ENCODE peak calls at places on chromosomes 11 and 22, in nine cellular contexts. G is ACHN; W is stimulated activated CD4-positive, alpha-beta T cell treated with anti-CD3 and anti-CD28 coated beads, Interleukin-1b, Interleukin-23, amount 100 ng/mL, for 1 hour; I is GM12891; J is AML-193; R is B cell; D is EH; V is kidney epithelial cell; K is H54. C is an unnamed sample.

GRCh38 chr22:44392446-44392921 is 79.7 kb upstream of the SHISAL1 start:
- DNase-seq in G (no peak), W (no peak), I (no peak), J (no peak), R (no peak), D (no peak), V (no peak), K (no peak), C (peak)

GRCh38 chr11:105618343-105618955 is 8.6 kb downstream of the GRIA4 start:
- DNase-seq in G (no peak), W (no peak), I (no peak), J (no peak), R (no peak), D (no peak), V (no peak), K (no peak), C (no peak)

GRCh38 chr11:68460741-68461283 is at the start of gene PPP6R3:
- DNase-seq in G (no peak), W (no peak), I (no peak), J (no peak), R (no peak), D (no peak), V (no peak), K (no peak), C (no peak)

GRCh38 chr11:16091862-16092261 is 264.5 kb downstream of the SOX6 start:
- DNase-seq in G (no peak), W (no peak), I (no peak), J (no peak), R (no peak), D (no peak), V (no peak), K (no peak), C (no peak)

GRCh38 chr11:73750238-73750637 is 10.6 kb downstream of the RAB6A start:
- DNase-seq in G (no peak), W (no peak), I (no peak), J (no peak), R (no peak), D (no peak), V (no peak), K (no peak), C (no peak)

GRCh38 chr22:43110927-43111623 is 525 bp downstream of the BIK start:
- DNase-seq in G (no peak), W (peak), I (peak), J (no peak), R (no peak), D (no peak), V (no peak), K (no peak), C (no peak)

GRCh38 chr22:19940536-19941364 is 822 bp upstream of the COMT start:
- DNase-seq in G (no peak), W (no peak), I (no peak), J (no peak), R (no peak), D (peak), V (no peak), K (no peak), C (no peak)

GRCh38 chr11:45366196-45366595 is 80.1 kb upstream of the SYT13 start:
- DNase-seq in G (no peak), W (no peak), I (no peak), J (no peak), R (no peak), D (no peak), V (no peak), K (no peak), C (no peak)

GRCh38 chr22:45194686-45195085 is 31.0 kb downstream of the NUP50 start:
- DNase-seq in G (no peak), W (no peak), I (no peak), J (no peak), R (no peak), D (no peak), V (no peak), K (no peak), C (peak)

GRCh38 chr11:66639066-66639813 is 737 bp downstream of the RBM4 start:
- DNase-seq in G (peak), W (no peak), I (no peak), J (peak), R (no peak), D (peak), V (no peak), K (no peak), C (no peak)

GRCh38 chr22:42803454-42803853 is 53.6 kb downstream of the ARFGAP3 start:
- DNase-seq in G (no peak), W (no peak), I (no peak), J (no peak), R (no peak), D (no peak), V (no peak), K (no peak), C (peak)

GRCh38 chr11:111531687-111532364 is 8.7 kb upstream of the LAYN start:
- DNase-seq in G (peak), W (no peak), I (no peak), J (peak), R (no peak), D (peak), V (peak), K (no peak), C (no peak)

GRCh38 chr22:50505776-50506610 is 1.5 kb downstream of the LMF2 start:
- DNase-seq in G (no peak), W (no peak), I (no peak), J (no peak), R (no peak), D (no peak), V (no peak), K (no peak), C (no peak)

GRCh38 chr11:58006940-58007339 is 16.7 kb upstream of the OR9Q1 start:
- DNase-seq in G (peak), W (no peak), I (no peak), J (no peak), R (no peak), D (peak), V (no peak), K (peak), C (no peak)

GRCh38 chr11:31883435-31883834 is 72.3 kb upstream of the PAX6 start:
- DNase-seq in G (no peak), W (no peak), I (no peak), J (no peak), R (no peak), D (no peak), V (no peak), K (no peak), C (no peak)

GRCh38 chr11:117316197-117316961 is at the start of gene BACE1:
- DNase-seq in G (peak), W (no peak), I (no peak), J (no peak), R (no peak), D (peak), V (peak), K (peak), C (peak)

GRCh38 chr22:49788492-49788891 is 39.2 kb downstream of the BRD1 start:
- DNase-seq in G (no peak), W (no peak), I (no peak), J (no peak), R (no peak), D (peak), V (no peak), K (no peak), C (peak)

GRCh38 chr11:96254087-96254486 is 88.9 kb downstream of the MAML2 start:
- DNase-seq in G (no peak), W (no peak), I (no peak), J (peak), R (peak), D (peak), V (no peak), K (no peak), C (no peak)

GRCh38 chr22:48749555-48750227 is 1078.0 kb downstream of the BRD1 start:
- DNase-seq in G (no peak), W (no peak), I (no peak), J (no peak), R (no peak), D (no peak), V (no peak), K (no peak), C (no peak)